ENCODE peak calls at places on chromosome 18, in nine cellular contexts. N is dorsolateral prefrontal cortex, L is IMR-90, J is tibial artery, H is HFF-Myc, Z is foreskin fibroblast, B is ascending aorta, X is fibroblast of lung, C is left ventricle myocardium inferior. D is an unnamed sample.

GRCh38 chr18:24514439-24514838 is 54.0 kb downstream of the HRH4 start:
- DNase-seq in N (no peak), L (peak), J (no peak), H (peak), Z (no peak), B (no peak), X (peak), C (no peak), D (peak)

GRCh38 chr18:42644729-42645131 is 470.8 kb downstream of the RIT2 start:
- DNase-seq in N (no peak), L (no peak), J (no peak), H (no peak), Z (no peak), B (no peak), X (no peak), C (no peak), D (no peak)

GRCh38 chr18:49561127-49561376 is 805 bp upstream of the LIPG start:
- DNase-seq in N (no peak), L (no peak), J (no peak), H (no peak), Z (no peak), B (no peak), X (no peak), C (no peak), D (peak)

GRCh38 chr18:12585218-12585617 is 72.7 kb downstream of the SPIRE1 start:
- DNase-seq in N (no peak), L (no peak), J (no peak), H (no peak), Z (no peak), B (no peak), X (peak), C (no peak), D (no peak)

GRCh38 chr18:55096261-55097026 is 137.2 kb upstream of the CCDC68 start:
- DNase-seq in N (peak), L (peak), J (no peak), H (peak), Z (peak), B (no peak), X (peak), C (no peak), D (peak)

GRCh38 chr18:64546451-64546850 is 397.6 kb upstream of the LINC00305 start:
- DNase-seq in N (no peak), L (no peak), J (no peak), H (no peak), Z (no peak), B (no peak), X (no peak), C (no peak), D (no peak)

GRCh38 chr18:27181726-27182125 is 3.4 kb downstream of the CHST9 start:
- DNase-seq in N (no peak), L (no peak), J (no peak), H (no peak), Z (no peak), B (no peak), X (no peak), C (no peak), D (no peak)

GRCh38 chr18:36158261-36158867 is 28.7 kb downstream of the ELP2 start:
- DNase-seq in N (no peak), L (peak), J (no peak), H (peak), Z (peak), B (no peak), X (peak), C (no peak), D (peak)

GRCh38 chr18:41604964-41605363 is 350.1 kb upstream of the PIK3C3 start:
- DNase-seq in N (no peak), L (no peak), J (no peak), H (no peak), Z (no peak), B (no peak), X (no peak), C (no peak), D (no peak)

GRCh38 chr18:28716321-28716720 is 539.4 kb upstream of the CDH2 start:
- DNase-seq in N (no peak), L (no peak), J (no peak), H (no peak), Z (no peak), B (no peak), X (no peak), C (no peak), D (no peak)

GRCh38 chr18:58755304-58756010 is 84.2 kb downstream of the MALT1 start:
- DNase-seq in N (no peak), L (no peak), J (no peak), H (no peak), Z (no peak), B (peak), X (no peak), C (peak), D (no peak)

GRCh38 chr18:32021756-32022564 is 3.3 kb downstream of the RNF125 start:
- DNase-seq in N (no peak), L (no peak), J (no peak), H (no peak), Z (no peak), B (no peak), X (no peak), C (no peak), D (no peak)

GRCh38 chr18:35500113-35500512 is 2.4 kb upstream of the INO80C start:
- DNase-seq in N (no peak), L (no peak), J (no peak), H (no peak), Z (no peak), B (no peak), X (no peak), C (no peak), D (no peak)

GRCh38 chr18:9539283-9539682 is 64.0 kb downstream of the RALBP1 start:
- DNase-seq in N (no peak), L (peak), J (no peak), H (peak), Z (peak), B (no peak), X (peak), C (no peak), D (peak)

GRCh38 chr18:61845212-61845611 is 47.6 kb downstream of the RNF152 start:
- DNase-seq in N (no peak), L (no peak), J (no peak), H (no peak), Z (no peak), B (no peak), X (no peak), C (no peak), D (no peak)

GRCh38 chr18:31738460-31739407 is 21.9 kb downstream of the SLC25A52 start:
- DNase-seq in N (no peak), L (no peak), J (no peak), H (no peak), Z (no peak), B (no peak), X (no peak), C (no peak), D (peak)

GRCh38 chr18:28485210-28485801 is 308.4 kb upstream of the CDH2 start:
- DNase-seq in N (no peak), L (no peak), J (no peak), H (no peak), Z (no peak), B (no peak), X (no peak), C (no peak), D (no peak)

GRCh38 chr18:12076424-12077140 is 17.1 kb upstream of the ANKRD62 start:
- DNase-seq in N (no peak), L (peak), J (no peak), H (no peak), Z (peak), B (no peak), X (peak), C (no peak), D (peak)

GRCh38 chr18:40851014-40851429 is 1104.0 kb upstream of the PIK3C3 start:
- DNase-seq in N (no peak), L (peak), J (no peak), H (no peak), Z (no peak), B (no peak), X (peak), C (no peak), D (peak)

GRCh38 chr18:2967357-2967756 is 45.6 kb downstream of the LPIN2 start:
- DNase-seq in N (no peak), L (no peak), J (no peak), H (no peak), Z (no peak), B (no peak), X (no peak), C (no peak), D (no peak)

GRCh38 chr18:37612941-37613340 is 47.3 kb upstream of the CELF4 start:
- DNase-seq in N (no peak), L (no peak), J (no peak), H (no peak), Z (no peak), B (no peak), X (no peak), C (no peak), D (no peak)

GRCh38 chr18:69659142-69659651 is 258.5 kb downstream of the DOK6 start:
- DNase-seq in N (no peak), L (no peak), J (no peak), H (no peak), Z (no peak), B (no peak), X (no peak), C (no peak), D (no peak)

GRCh38 chr18:72783517-72783916 is 84.3 kb downstream of the NETO1 start:
- DNase-seq in N (no peak), L (no peak), J (no peak), H (no peak), Z (no peak), B (no peak), X (no peak), C (no peak), D (no peak)

GRCh38 chr18:22964116-22964515 is 31.0 kb downstream of the RBBP8 start:
- DNase-seq in N (no peak), L (peak), J (no peak), H (no peak), Z (no peak), B (no peak), X (no peak), C (no peak), D (no peak)

GRCh38 chr18:24534271-24534670 is 73.8 kb downstream of the HRH4 start:
- DNase-seq in N (no peak), L (no peak), J (no peak), H (no peak), Z (no peak), B (no peak), X (no peak), C (no peak), D (no peak)

GRCh38 chr18:7684966-7685365 is 117.8 kb downstream of the PTPRM start:
- DNase-seq in N (no peak), L (no peak), J (no peak), H (no peak), Z (no peak), B (no peak), X (no peak), C (no peak), D (no peak)

GRCh38 chr18:48800877-48801727 is 149.7 kb downstream of the SMAD7 start:
- DNase-seq in N (peak), L (peak), J (peak), H (no peak), Z (peak), B (peak), X (peak), C (peak), D (peak)

GRCh38 chr18:77165489-77166415 is 33.2 kb upstream of the MBP start:
- DNase-seq in N (no peak), L (no peak), J (no peak), H (peak), Z (peak), B (peak), X (peak), C (peak), D (peak)

GRCh38 chr18:21457179-21457535 is 143.3 kb downstream of the ESCO1 start:
- DNase-seq in N (no peak), L (peak), J (no peak), H (no peak), Z (no peak), B (no peak), X (peak), C (no peak), D (no peak)

GRCh38 chr18:21459706-21460286 is 140.7 kb downstream of the ESCO1 start:
- DNase-seq in N (no peak), L (no peak), J (no peak), H (no peak), Z (no peak), B (no peak), X (no peak), C (no peak), D (no peak)

GRCh38 chr18:21458788-21459187 is 141.7 kb downstream of the ESCO1 start:
- DNase-seq in N (no peak), L (no peak), J (no peak), H (no peak), Z (no peak), B (no peak), X (no peak), C (no peak), D (no peak)

GRCh38 chr18:21456428-21457178 is 143.9 kb downstream of the ESCO1 start:
- DNase-seq in N (no peak), L (no peak), J (no peak), H (no peak), Z (no peak), B (no peak), X (no peak), C (no peak), D (no peak)

GRCh38 chr18:21458322-21458721 is 142.2 kb downstream of the ESCO1 start:
- DNase-seq in N (no peak), L (no peak), J (peak), H (no peak), Z (no peak), B (peak), X (no peak), C (peak), D (no peak)
- TF ChIP-seq CTCF in N (no peak), L (no peak), J (no peak), H (no peak), Z (no peak), B (no peak), X (no peak), C (no peak), D (no peak)

DNA sequence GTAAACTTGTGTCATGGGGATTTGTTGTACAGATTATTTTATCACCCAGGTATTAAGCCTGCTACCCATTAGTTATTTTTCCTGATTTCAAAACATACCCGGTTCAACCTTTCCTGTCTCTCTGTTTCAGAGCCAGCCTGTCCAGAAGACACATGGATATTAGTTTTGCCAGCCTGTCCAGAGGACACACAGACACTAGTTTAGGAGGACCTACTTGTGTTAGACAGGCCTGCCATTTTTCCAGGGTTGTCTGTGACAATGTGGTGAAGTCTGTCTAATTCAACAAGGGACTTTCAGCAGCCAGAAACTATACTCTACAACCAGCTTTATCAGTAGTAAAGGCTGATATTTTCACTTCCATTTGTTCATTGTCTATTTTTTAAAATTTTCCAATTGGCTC is 56.1 kb upstream of the DCC start:
- DNase-seq in N (no peak), L (no peak), J (no peak), H (no peak), Z (no peak), B (no peak), X (no peak), C (no peak), D (no peak)
- H3K4me3 ChIP-seq in N (no peak), L (no peak), J (no peak), H (no peak), Z (no peak), B (no peak), X (no peak), C (no peak), D (no peak)

GRCh38 chr18:45386256-45386655 is 229.0 kb upstream of the SLC14A2 start:
- DNase-seq in N (peak), L (peak), J (no peak), H (no peak), Z (no peak), B (no peak), X (peak), C (no peak), D (peak)
- TF ChIP-seq CTCF in N (peak), L (peak), J (no peak), H (peak), Z (peak), B (no peak), X (peak), C (peak), D (peak)

GRCh38 chr18:60804412-60804811 is 431.8 kb upstream of the MC4R start:
- DNase-seq in N (no peak), L (no peak), J (no peak), H (no peak), Z (no peak), B (no peak), X (no peak), C (no peak), D (no peak)
- H3K4me3 ChIP-seq in N (no peak), L (no peak), J (no peak), H (no peak), Z (no peak), B (no peak), X (no peak), C (no peak), D (no peak)

GRCh38 chr18:21912339-21913239 is 172.0 kb downstream of the MIB1 start:
- DNase-seq in N (no peak), L (no peak), J (no peak), H (no peak), Z (no peak), B (no peak), X (no peak), C (no peak), D (no peak)
- TF ChIP-seq CTCF in N (no peak), L (no peak), J (no peak), H (no peak), Z (no peak), B (no peak), X (no peak), C (peak), D (no peak)

GRCh38 chr18:63161032-63161727 is 158.4 kb downstream of the BCL2 start:
- DNase-seq in N (no peak), L (no peak), J (no peak), H (no peak), Z (no peak), B (no peak), X (no peak), C (no peak), D (no peak)
- H3K4me3 ChIP-seq in N (no peak), L (no peak), J (no peak), H (no peak), Z (no peak), B (no peak), X (no peak), C (no peak), D (no peak)

GRCh38 chr18:26159353-26159752 is 25.7 kb downstream of the PSMA8 start:
- DNase-seq in N (no peak), L (no peak), J (no peak), H (no peak), Z (no peak), B (no peak), X (no peak), C (no peak), D (peak)
- TF ChIP-seq CTCF in N (peak), L (no peak), J (no peak), H (no peak), Z (no peak), B (no peak), X (no peak), C (peak), D (no peak)

GRCh38 chr18:79797518-79798345 is at the start of gene KCNG2:
- DNase-seq in N (no peak), L (no peak), J (no peak), H (no peak), Z (no peak), B (no peak), X (peak), C (no peak), D (peak)
- H3K4me3 ChIP-seq in N (peak), L (peak), J (peak), H (no peak), Z (no peak), B (peak), X (peak), C (peak), D (peak)

GRCh38 chr18:74314759-74315463 is 728 bp upstream of the C18orf63 start:
- DNase-seq in N (no peak), L (no peak), J (no peak), H (no peak), Z (no peak), B (no peak), X (no peak), C (no peak), D (no peak)

GRCh38 chr18:74315464-74316256 is at the start of gene C18orf63:
- DNase-seq in N (no peak), L (no peak), J (no peak), H (no peak), Z (no peak), B (no peak), X (no peak), C (no peak), D (no peak)

GRCh38 chr18:74311000-74311399 is 4.6 kb upstream of the C18orf63 start:
- DNase-seq in N (no peak), L (no peak), J (no peak), H (no peak), Z (no peak), B (no peak), X (no peak), C (no peak), D (no peak)

DNA sequence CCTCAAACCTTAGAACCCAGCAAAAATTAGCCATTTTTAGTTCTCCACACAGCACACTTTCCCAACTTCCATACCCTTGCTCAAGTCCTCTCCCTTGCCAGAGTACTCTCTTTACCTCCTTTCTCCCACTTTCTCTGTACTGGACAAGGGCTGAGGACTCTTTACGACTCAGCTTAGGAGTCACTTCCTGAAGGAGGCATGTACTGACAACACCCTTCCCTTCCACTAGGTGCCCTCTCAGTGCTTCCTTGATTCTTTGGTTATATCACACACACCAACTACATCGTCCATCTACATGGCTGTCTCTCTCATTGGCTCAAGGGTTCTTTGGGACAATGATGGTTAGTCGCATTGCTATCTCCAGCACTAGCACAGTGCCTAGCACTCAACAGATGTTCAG is 5.2 kb upstream of the C18orf63 start:
- DNase-seq in N (no peak), L (peak), J (no peak), H (no peak), Z (peak), B (no peak), X (peak), C (no peak), D (peak)
- TF ChIP-seq CTCF in N (no peak), L (peak), J (peak), H (peak), Z (peak), B (no peak), X (peak), C (peak), D (peak)